ENCODE peak calls at places on chromosomes 5 and 9, in seven cellular contexts. One of them, this sample, is unnamed.

GRCh38 chr9:99919930-99920329 is 13.5 kb downstream of the STX17 start:
- DNase-seq in psoas muscle: no peak
- DNase-seq in CD8-positive, alpha-beta T cell: no peak
- DNase-seq in Peyer's patch: no peak
- DNase-seq in thoracic aorta: no peak
- DNase-seq in AG04450: no peak
- DNase-seq in ovary: no peak
- DNase-seq in this sample: no peak

GRCh38 chr5:102722930-102723329 is 32.2 kb upstream of the PAM start:
- DNase-seq in psoas muscle: no peak
- DNase-seq in CD8-positive, alpha-beta T cell: no peak
- DNase-seq in Peyer's patch: no peak
- DNase-seq in thoracic aorta: no peak
- DNase-seq in AG04450: no peak
- DNase-seq in ovary: no peak
- DNase-seq in this sample: peak; percentile 36

GRCh38 chr5:151121095-151121494 is 36.5 kb downstream of the ANXA6 start:
- DNase-seq in psoas muscle: no peak
- DNase-seq in CD8-positive, alpha-beta T cell: no peak
- DNase-seq in Peyer's patch: no peak
- DNase-seq in thoracic aorta: no peak
- DNase-seq in AG04450: no peak
- DNase-seq in ovary: no peak
- DNase-seq in this sample: no peak

GRCh38 chr9:98867434-98868168 is 60.1 kb downstream of the GALNT12 start:
- DNase-seq in psoas muscle: peak; percentile 87
- DNase-seq in CD8-positive, alpha-beta T cell: no peak
- DNase-seq in Peyer's patch: no peak
- DNase-seq in thoracic aorta: no peak
- DNase-seq in AG04450: peak; percentile 85
- DNase-seq in ovary: peak; percentile 79
- DNase-seq in this sample: peak; percentile 66

GRCh38 chr5:42491699-42492098 is 68.5 kb downstream of the GHR start:
- DNase-seq in psoas muscle: no peak
- DNase-seq in CD8-positive, alpha-beta T cell: no peak
- DNase-seq in Peyer's patch: no peak
- DNase-seq in thoracic aorta: no peak
- DNase-seq in AG04450: no peak
- DNase-seq in ovary: no peak
- DNase-seq in this sample: no peak

GRCh38 chr5:88438006-88438405 is 169.4 kb upstream of the TMEM161B start:
- DNase-seq in psoas muscle: no peak
- DNase-seq in CD8-positive, alpha-beta T cell: no peak
- DNase-seq in Peyer's patch: no peak
- DNase-seq in thoracic aorta: no peak
- DNase-seq in AG04450: no peak
- DNase-seq in ovary: no peak
- DNase-seq in this sample: peak; percentile 6

GRCh38 chr5:113574417-113574816 is 60.9 kb downstream of the YTHDC2 start:
- DNase-seq in psoas muscle: no peak
- DNase-seq in CD8-positive, alpha-beta T cell: no peak
- DNase-seq in Peyer's patch: no peak
- DNase-seq in thoracic aorta: no peak
- DNase-seq in AG04450: peak; percentile 76
- DNase-seq in ovary: no peak
- DNase-seq in this sample: peak; percentile 97

GRCh38 chr5:151125421-151125820 is 32.2 kb downstream of the ANXA6 start:
- DNase-seq in psoas muscle: no peak
- DNase-seq in CD8-positive, alpha-beta T cell: peak; percentile 38
- DNase-seq in Peyer's patch: no peak
- DNase-seq in thoracic aorta: no peak
- DNase-seq in AG04450: no peak
- DNase-seq in ovary: no peak
- DNase-seq in this sample: no peak

GRCh38 chr9:135780086-135780485 is 78.1 kb downstream of the KCNT1 start:
- DNase-seq in psoas muscle: no peak
- DNase-seq in CD8-positive, alpha-beta T cell: no peak
- DNase-seq in Peyer's patch: no peak
- DNase-seq in thoracic aorta: no peak
- DNase-seq in AG04450: no peak
- DNase-seq in ovary: no peak
- DNase-seq in this sample: no peak

GRCh38 chr9:136665704-136666363 is 3.1 kb downstream of the EGFL7 start:
- DNase-seq in psoas muscle: no peak
- DNase-seq in CD8-positive, alpha-beta T cell: no peak
- DNase-seq in Peyer's patch: no peak
- DNase-seq in thoracic aorta: no peak
- DNase-seq in AG04450: no peak
- DNase-seq in ovary: no peak
- DNase-seq in this sample: no peak

GRCh38 chr9:136331030-136331429 is 3.7 kb downstream of the GPSM1 start:
- DNase-seq in psoas muscle: no peak
- DNase-seq in CD8-positive, alpha-beta T cell: no peak
- DNase-seq in Peyer's patch: no peak
- DNase-seq in thoracic aorta: no peak
- DNase-seq in AG04450: no peak
- DNase-seq in ovary: no peak
- DNase-seq in this sample: no peak

GRCh38 chr5:181164076-181164952 is 16.9 kb downstream of the OR2V2 start:
- DNase-seq in psoas muscle: no peak
- DNase-seq in CD8-positive, alpha-beta T cell: no peak
- DNase-seq in Peyer's patch: no peak
- DNase-seq in thoracic aorta: no peak
- DNase-seq in AG04450: no peak
- DNase-seq in ovary: no peak
- DNase-seq in this sample: peak; percentile 72

GRCh38 chr9:127567119-127567897 is 44.8 kb upstream of the STXBP1 start:
- DNase-seq in psoas muscle: peak; percentile 66
- DNase-seq in CD8-positive, alpha-beta T cell: no peak
- DNase-seq in Peyer's patch: peak; percentile 92
- DNase-seq in thoracic aorta: no peak
- DNase-seq in AG04450: no peak
- DNase-seq in ovary: peak; percentile 58
- DNase-seq in this sample: no peak

GRCh38 chr9:124125590-124126047 is 114.1 kb downstream of the LHX2 start:
- DNase-seq in psoas muscle: no peak
- DNase-seq in CD8-positive, alpha-beta T cell: no peak
- DNase-seq in Peyer's patch: no peak
- DNase-seq in thoracic aorta: no peak
- DNase-seq in AG04450: no peak
- DNase-seq in ovary: no peak
- DNase-seq in this sample: no peak

GRCh38 chr5:147168578-147169327 is 66.1 kb upstream of the STK32A start:
- DNase-seq in psoas muscle: no peak
- DNase-seq in CD8-positive, alpha-beta T cell: no peak
- DNase-seq in Peyer's patch: no peak
- DNase-seq in thoracic aorta: no peak
- DNase-seq in AG04450: no peak
- DNase-seq in ovary: no peak
- DNase-seq in this sample: peak; percentile 14

DNA sequence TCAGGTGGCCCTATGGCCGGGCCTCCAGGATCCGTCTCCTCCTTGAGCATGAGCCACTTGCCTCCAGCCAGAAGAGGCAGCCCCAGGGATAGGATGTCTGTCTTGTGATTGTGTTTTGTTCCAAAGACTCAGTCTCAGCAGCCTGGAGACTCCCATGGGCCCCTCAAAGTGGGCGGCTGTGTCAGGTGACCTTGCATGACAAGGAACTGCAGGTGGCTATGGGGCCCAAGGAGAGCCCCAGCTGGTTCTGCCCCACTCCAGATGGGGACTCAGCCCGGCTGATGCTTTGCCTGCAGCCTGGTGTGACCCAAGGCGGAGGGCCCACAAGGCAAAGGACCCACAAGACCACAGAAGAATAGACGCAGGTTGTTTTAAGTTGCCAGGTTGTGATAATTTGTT is 284.3 kb upstream of the IRX4 start:
- DNase-seq in psoas muscle: no peak
- DNase-seq in CD8-positive, alpha-beta T cell: no peak
- DNase-seq in Peyer's patch: no peak
- DNase-seq in thoracic aorta: no peak
- DNase-seq in AG04450: no peak
- DNase-seq in ovary: no peak
- DNase-seq in this sample: no peak
- H3K27me3 ChIP-seq in psoas muscle: no peaks in the 10 kb centered on the region
- H3K27me3 ChIP-seq in CD8-positive, alpha-beta T cell: no peaks in the 10 kb centered on the region
- H3K27me3 ChIP-seq in Peyer's patch: no peaks in the 10 kb centered on the region
- H3K27me3 ChIP-seq in thoracic aorta: no peaks in the 10 kb centered on the region
- H3K27me3 ChIP-seq in AG04450: peaks cover 2% of the 10 kb centered on the region
- H3K27me3 ChIP-seq in ovary: no peaks in the 10 kb centered on the region
- H3K27me3 ChIP-seq in this sample: no peaks in the 10 kb centered on the region

DNA sequence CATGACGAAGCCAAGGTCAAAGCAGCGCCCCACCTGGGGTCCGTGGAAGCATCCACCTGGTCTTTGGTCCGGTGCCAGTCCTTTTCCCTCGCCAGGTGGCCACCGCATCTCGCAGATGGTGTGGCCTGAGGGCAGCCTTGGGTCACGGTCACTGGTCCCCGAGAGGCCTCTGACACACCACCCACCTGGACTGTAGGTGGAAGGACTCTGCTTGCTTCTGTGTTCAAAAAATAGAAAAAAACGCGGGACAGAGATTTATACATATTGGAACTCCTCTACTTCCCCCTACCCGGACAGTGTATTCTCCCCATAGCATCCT is 466 bp upstream of the TTC39B start:
- DNase-seq in psoas muscle: no peak
- DNase-seq in CD8-positive, alpha-beta T cell: no peak
- DNase-seq in Peyer's patch: no peak
- DNase-seq in thoracic aorta: no peak
- DNase-seq in AG04450: no peak
- DNase-seq in ovary: no peak
- DNase-seq in this sample: no peak
- TF ChIP-seq CTCF in psoas muscle: no peak
- TF ChIP-seq CTCF in CD8-positive, alpha-beta T cell: no peak
- TF ChIP-seq CTCF in Peyer's patch: no peak
- TF ChIP-seq CTCF in thoracic aorta: no peak
- TF ChIP-seq CTCF in AG04450: no peak
- TF ChIP-seq CTCF in ovary: no peak
- TF ChIP-seq CTCF in this sample: no peak

GRCh38 chr5:158977642-158978041 is 122.1 kb downstream of the EBF1 start:
- DNase-seq in psoas muscle: no peak
- DNase-seq in CD8-positive, alpha-beta T cell: no peak
- DNase-seq in Peyer's patch: no peak
- DNase-seq in thoracic aorta: no peak
- DNase-seq in AG04450: no peak
- DNase-seq in ovary: no peak
- DNase-seq in this sample: peak; percentile 47
- H3K27me3 ChIP-seq in psoas muscle: no peaks in the 10 kb centered on the region
- H3K27me3 ChIP-seq in CD8-positive, alpha-beta T cell: no peaks in the 10 kb centered on the region
- H3K27me3 ChIP-seq in Peyer's patch: no peaks in the 10 kb centered on the region
- H3K27me3 ChIP-seq in thoracic aorta: no peaks in the 10 kb centered on the region
- H3K27me3 ChIP-seq in AG04450: no peaks in the 10 kb centered on the region
- H3K27me3 ChIP-seq in ovary: no peaks in the 10 kb centered on the region
- H3K27me3 ChIP-seq in this sample: no peaks in the 10 kb centered on the region

GRCh38 chr9:87167616-87168015 is 220.3 kb upstream of the GAS1 start:
- DNase-seq in psoas muscle: no peak
- DNase-seq in CD8-positive, alpha-beta T cell: no peak
- DNase-seq in Peyer's patch: no peak
- DNase-seq in thoracic aorta: no peak
- DNase-seq in AG04450: no peak
- DNase-seq in ovary: no peak
- DNase-seq in this sample: no peak

DNA sequence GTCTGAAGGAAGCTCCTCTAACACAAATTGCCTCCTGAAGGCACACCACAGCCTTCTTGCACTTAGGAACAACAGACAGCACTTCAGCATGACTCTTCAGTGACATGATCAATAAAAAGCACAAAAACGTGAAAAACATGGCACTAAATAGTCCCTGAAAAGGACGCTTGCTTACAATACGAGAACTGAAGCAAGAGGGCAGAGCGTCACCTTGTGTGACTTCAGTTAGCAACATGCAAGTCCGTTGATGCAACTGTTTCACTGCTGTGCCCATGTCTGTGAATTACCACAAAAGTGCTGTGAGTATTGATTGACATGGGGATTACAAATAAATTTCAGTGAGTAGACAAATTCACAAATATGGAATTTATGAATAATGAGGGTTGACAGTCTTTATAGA is 219.9 kb upstream of the GAS1 start:
- DNase-seq in psoas muscle: no peak
- DNase-seq in CD8-positive, alpha-beta T cell: no peak
- DNase-seq in Peyer's patch: no peak
- DNase-seq in thoracic aorta: no peak
- DNase-seq in AG04450: no peak
- DNase-seq in ovary: no peak
- DNase-seq in this sample: no peak
- TF ChIP-seq CTCF in psoas muscle: no peak
- TF ChIP-seq CTCF in CD8-positive, alpha-beta T cell: no peak
- TF ChIP-seq CTCF in Peyer's patch: no peak
- TF ChIP-seq CTCF in thoracic aorta: no peak
- TF ChIP-seq CTCF in AG04450: peak; percentile 6
- TF ChIP-seq CTCF in ovary: no peak
- TF ChIP-seq CTCF in this sample: no peak

This sample was measured in brain microvascular endothelial cell.